ENCODE peak calls at places on chromosomes 4 and X, in four cellular contexts. One of them, this sample, is unnamed.

GRCh38 chr4:127965803-127966175 is 583 bp downstream of the ABHD18 start:
- DNase-seq in endothelial cell: no peak
- DNase-seq in adipocyte: peak; percentile 40
- DNase-seq in activated CD4-positive, alpha-beta T cell treated with anti-CD3 and anti-CD28 coated beads, Interleukin-2, amount 50 U/mL, for 24 hours: peak; percentile 58
- DNase-seq in this sample: peak; percentile 40

GRCh38 chr4:113468165-113469022 is 293.1 kb downstream of the CAMK2D start:
- DNase-seq in endothelial cell: no peak
- DNase-seq in activated CD4-positive, alpha-beta T cell treated with anti-CD3 and anti-CD28 coated beads, Interleukin-2, amount 50 U/mL, for 24 hours: peak; percentile 24
- DNase-seq in adipocyte: peak; percentile 98
- DNase-seq in this sample: peak; percentile 30

GRCh38 chr4:56799291-56799823 is 22.1 kb downstream of the SPINK2 start:
- DNase-seq in activated CD4-positive, alpha-beta T cell treated with anti-CD3 and anti-CD28 coated beads, Interleukin-2, amount 50 U/mL, for 24 hours: no peak
- DNase-seq in adipocyte: no peak
- DNase-seq in endothelial cell: no peak
- DNase-seq in this sample: no peak

GRCh38 chrX:10296581-10296980 is 139.8 kb downstream of the CLCN4 start:
- DNase-seq in activated CD4-positive, alpha-beta T cell treated with anti-CD3 and anti-CD28 coated beads, Interleukin-2, amount 50 U/mL, for 24 hours: no peak
- DNase-seq in adipocyte: peak; percentile 63
- DNase-seq in endothelial cell: no peak
- DNase-seq in this sample: no peak

GRCh38 chr4:71614626-71615025 is 169.3 kb downstream of the GC start:
- DNase-seq in adipocyte: no peak
- DNase-seq in activated CD4-positive, alpha-beta T cell treated with anti-CD3 and anti-CD28 coated beads, Interleukin-2, amount 50 U/mL, for 24 hours: no peak
- DNase-seq in endothelial cell: no peak
- DNase-seq in this sample: no peak

GRCh38 chr4:13980317-13980716 is 352.8 kb upstream of the BOD1L1 start:
- DNase-seq in activated CD4-positive, alpha-beta T cell treated with anti-CD3 and anti-CD28 coated beads, Interleukin-2, amount 50 U/mL, for 24 hours: no peak
- DNase-seq in adipocyte: peak; percentile 84
- DNase-seq in endothelial cell: no peak
- DNase-seq in this sample: no peak

GRCh38 chrX:133654801-133655200 is 239.5 kb upstream of the GPC4 start:
- DNase-seq in activated CD4-positive, alpha-beta T cell treated with anti-CD3 and anti-CD28 coated beads, Interleukin-2, amount 50 U/mL, for 24 hours: no peak
- DNase-seq in endothelial cell: no peak
- DNase-seq in adipocyte: peak; percentile 65
- DNase-seq in this sample: no peak

GRCh38 chr4:40212674-40213504 is 16.1 kb downstream of the RHOH start:
- DNase-seq in adipocyte: peak; percentile 30
- DNase-seq in activated CD4-positive, alpha-beta T cell treated with anti-CD3 and anti-CD28 coated beads, Interleukin-2, amount 50 U/mL, for 24 hours: no peak
- DNase-seq in endothelial cell: no peak
- DNase-seq in this sample: no peak

GRCh38 chrX:110051559-110051958 is 48.6 kb downstream of the TMEM164 start:
- DNase-seq in activated CD4-positive, alpha-beta T cell treated with anti-CD3 and anti-CD28 coated beads, Interleukin-2, amount 50 U/mL, for 24 hours: no peak
- DNase-seq in endothelial cell: no peak
- DNase-seq in adipocyte: no peak
- DNase-seq in this sample: no peak

GRCh38 chr4:105666693-105667092 is 41.8 kb downstream of the INTS12 start:
- DNase-seq in activated CD4-positive, alpha-beta T cell treated with anti-CD3 and anti-CD28 coated beads, Interleukin-2, amount 50 U/mL, for 24 hours: no peak
- DNase-seq in endothelial cell: no peak
- DNase-seq in adipocyte: peak; percentile 50
- DNase-seq in this sample: no peak

GRCh38 chr4:163558539-163559044 is 64.1 kb downstream of the TMA16 start:
- DNase-seq in adipocyte: no peak
- DNase-seq in activated CD4-positive, alpha-beta T cell treated with anti-CD3 and anti-CD28 coated beads, Interleukin-2, amount 50 U/mL, for 24 hours: no peak
- DNase-seq in endothelial cell: no peak
- DNase-seq in this sample: no peak

This sample was measured in breast epithelium.